ENCODE peak calls at places on chromosome 21, in eight cellular contexts. W is AG04450; Y is nephron progenitor cell; B is activated naive CD4-positive, alpha-beta T cell treated with anti-CD3 and anti-CD28 coated beads for 36 hours; Q is activated naive CD8-positive, alpha-beta T cell treated with anti-CD3 and anti-CD28 coated beads, Interleukin-2, amount 50 U/mL, for 24 hours; P is posterior cingulate gyrus; J is stromal cell of bone marrow; X is mucosa of descending colon. E is an unnamed sample.
A peak's percentile ranks its signal among the peaks of the same experiment; 100 is the strongest.

GRCh38 chr21:38306833-38307232 is 50.0 kb downstream of the KCNJ15 start:
- DNase-seq in W (peak; percentile 93), Y (no peak), B (no peak), Q (no peak), P (no peak), J (peak; percentile 89), X (no peak), E (no peak)

GRCh38 chr21:32347351-32347750 is 45.5 kb downstream of the URB1 start:
- DNase-seq in W (no peak), Y (no peak), B (no peak), Q (no peak), P (no peak), J (no peak), X (no peak), E (no peak)

GRCh38 chr21:17343055-17343454 is 169.8 kb upstream of the CXADR start:
- DNase-seq in W (no peak), Y (peak; percentile 42), B (no peak), Q (no peak), P (no peak), J (no peak), X (no peak), E (no peak)

GRCh38 chr21:34890724-34891609 is 158.1 kb downstream of the RUNX1 start:
- DNase-seq in W (no peak), Y (peak; percentile 42), B (peak; percentile 33), Q (peak; percentile 27), P (no peak), J (no peak), X (peak; percentile 63), E (no peak)

GRCh38 chr21:21439761-21440160 is 441.6 kb downstream of the NCAM2 start:
- DNase-seq in W (no peak), Y (no peak), B (no peak), Q (no peak), P (no peak), J (no peak), X (no peak), E (no peak)

GRCh38 chr21:14956826-14957225 is 108.0 kb downstream of the NRIP1 start:
- DNase-seq in W (peak; percentile 16), Y (no peak), B (no peak), Q (no peak), P (no peak), J (no peak), X (no peak), E (no peak)

GRCh38 chr21:37587635-37588177 is 221.1 kb downstream of the DYRK1A start:
- DNase-seq in W (no peak), Y (no peak), B (no peak), Q (no peak), P (no peak), J (no peak), X (no peak), E (no peak)

GRCh38 chr21:41564871-41565281 is 56.9 kb upstream of the TMPRSS2 start:
- DNase-seq in W (no peak), Y (no peak), B (peak; percentile 28), Q (peak; percentile 10), P (no peak), J (peak; percentile 62), X (no peak), E (peak; percentile 12)

GRCh38 chr21:35563885-35564451 is 496.4 kb downstream of the SETD4 start:
- DNase-seq in W (peak; percentile 77), Y (peak; percentile 11), B (no peak), Q (no peak), P (no peak), J (peak; percentile 99), X (peak; percentile 52), E (no peak)

GRCh38 chr21:32544697-32545096 is 40.6 kb downstream of the TCP10L start:
- DNase-seq in W (no peak), Y (no peak), B (no peak), Q (no peak), P (no peak), J (no peak), X (no peak), E (no peak)

GRCh38 chr21:45550552-45551210 is 8.4 kb upstream of the SLC19A1 start:
- DNase-seq in W (no peak), Y (no peak), B (peak; percentile 85), Q (peak; percentile 63), P (no peak), J (no peak), X (peak; percentile 72), E (peak; percentile 77)

GRCh38 chr21:19523731-19524130 is 1120.1 kb upstream of the TMPRSS15 start:
- DNase-seq in W (no peak), Y (no peak), B (no peak), Q (no peak), P (no peak), J (peak; percentile 2), X (no peak), E (no peak)

GRCh38 chr21:31459457-31459856 is 115.4 kb upstream of the TIAM1 start:
- DNase-seq in W (no peak), Y (no peak), B (no peak), Q (no peak), P (no peak), J (no peak), X (no peak), E (no peak)

GRCh38 chr21:38506606-38507331 is 8.5 kb upstream of the ERG start:
- DNase-seq in W (no peak), Y (no peak), B (no peak), Q (no peak), P (no peak), J (no peak), X (peak; percentile 76), E (no peak)

GRCh38 chr21:35909456-35910178 is 150.7 kb downstream of the SETD4 start:
- DNase-seq in W (no peak), Y (no peak), B (no peak), Q (no peak), P (no peak), J (no peak), X (no peak), E (no peak)

GRCh38 chr21:16241500-16241963 is 511.8 kb downstream of the USP25 start:
- DNase-seq in W (no peak), Y (no peak), B (no peak), Q (no peak), P (no peak), J (no peak), X (no peak), E (no peak)

GRCh38 chr21:30979054-30979453 is 59.2 kb downstream of the KRTAP19-8 start:
- DNase-seq in W (no peak), Y (no peak), B (peak; percentile 7), Q (no peak), P (no peak), J (no peak), X (no peak), E (peak; percentile 2)

GRCh38 chr21:35163381-35163780 is 114.3 kb upstream of the RUNX1 start:
- DNase-seq in W (no peak), Y (no peak), B (no peak), Q (no peak), P (no peak), J (no peak), X (no peak), E (no peak)

GRCh38 chr21:45410865-45411809 is 6.2 kb downstream of the COL18A1 start:
- DNase-seq in W (no peak), Y (no peak), B (no peak), Q (no peak), P (no peak), J (no peak), X (peak; percentile 53), E (no peak)

GRCh38 chr21:39867198-39867650 is at the start of gene PCP4:
- DNase-seq in W (no peak), Y (peak; percentile 80), B (peak; percentile 60), Q (peak; percentile 46), P (peak; percentile 78), J (no peak), X (no peak), E (peak; percentile 33)

GRCh38 chr21:37341254-37341960 is 25.2 kb upstream of the DYRK1A start:
- DNase-seq in W (no peak), Y (no peak), B (no peak), Q (no peak), P (no peak), J (no peak), X (no peak), E (no peak)

GRCh38 chr21:34965200-34966174 is 83.6 kb downstream of the RUNX1 start:
- DNase-seq in W (peak; percentile 34), Y (no peak), B (no peak), Q (no peak), P (no peak), J (no peak), X (no peak), E (no peak)

GRCh38 chr21:41900401-41900800 is 21.3 kb upstream of the PRDM15 start:
- DNase-seq in W (no peak), Y (no peak), B (no peak), Q (no peak), P (no peak), J (no peak), X (no peak), E (no peak)

GRCh38 chr21:42878678-42878992 is 704 bp downstream of the WDR4 start:
- DNase-seq in W (no peak), Y (no peak), B (no peak), Q (no peak), P (no peak), J (no peak), X (no peak), E (no peak)

GRCh38 chr21:32653326-32653901 is 41.2 kb upstream of the CFAP298 start:
- DNase-seq in W (no peak), Y (peak; percentile 18), B (peak; percentile 50), Q (peak; percentile 20), P (no peak), J (peak; percentile 0), X (no peak), E (peak; percentile 5)

GRCh38 chr21:14706712-14707111 is 160.6 kb upstream of the SAMSN1 start:
- DNase-seq in W (no peak), Y (no peak), B (no peak), Q (no peak), P (no peak), J (no peak), X (no peak), E (no peak)

GRCh38 chr21:45750924-45751323 is 107.4 kb downstream of the PCBP3 start:
- DNase-seq in W (no peak), Y (no peak), B (no peak), Q (no peak), P (no peak), J (no peak), X (no peak), E (no peak)

GRCh38 chr21:29749223-29749622 is 190.6 kb downstream of the GRIK1 start:
- DNase-seq in W (no peak), Y (no peak), B (no peak), Q (no peak), P (no peak), J (no peak), X (no peak), E (no peak)

E was measured in activated T-cell treated with anti-CD3 and anti-CD28 coated beads, Interleukin-2, amount 50 U/mL, for 72 hours.